ENCODE peak calls at places on chromosomes 3 and 15, in ten cellular contexts. One of them, this sample, is unnamed.

GRCh38 chr3:125010393-125010792 is 45.4 kb downstream of the HEG1 start:
- DNase-seq in adipocyte: no peak
- DNase-seq in right cardiac atrium: no peak
- DNase-seq in A549: no peak
- DNase-seq in GM23338: no peak
- DNase-seq in lower lobe of right lung: no peak
- DNase-seq in IMR-90: no peak
- DNase-seq in hepatocyte: no peak
- DNase-seq in left ventricle myocardium inferior: no peak
- DNase-seq in colonic mucosa: no peak
- DNase-seq in this sample: no peak

GRCh38 chr3:11521167-11521566 is 122.5 kb downstream of the VGLL4 start:
- DNase-seq in GM23338: no peak
- DNase-seq in A549: no peak
- DNase-seq in lower lobe of right lung: no peak
- DNase-seq in colonic mucosa: no peak
- DNase-seq in left ventricle myocardium inferior: no peak
- DNase-seq in hepatocyte: no peak
- DNase-seq in adipocyte: no peak
- DNase-seq in IMR-90: no peak
- DNase-seq in right cardiac atrium: no peak
- DNase-seq in this sample: no peak

GRCh38 chr3:118977671-118978392 is 56.8 kb downstream of the IGSF11 start:
- DNase-seq in lower lobe of right lung: no peak
- DNase-seq in colonic mucosa: no peak
- DNase-seq in right cardiac atrium: no peak
- DNase-seq in adipocyte: no peak
- DNase-seq in hepatocyte: no peak
- DNase-seq in left ventricle myocardium inferior: no peak
- DNase-seq in A549: no peak
- DNase-seq in IMR-90: no peak
- DNase-seq in GM23338: no peak
- DNase-seq in this sample: no peak

GRCh38 chr3:151468284-151468917 is 7.5 kb upstream of the IGSF10 start:
- DNase-seq in hepatocyte: peak; percentile 82
- DNase-seq in colonic mucosa: peak; percentile 61
- DNase-seq in GM23338: peak; percentile 94
- DNase-seq in left ventricle myocardium inferior: no peak
- DNase-seq in A549: peak; percentile 74
- DNase-seq in right cardiac atrium: no peak
- DNase-seq in IMR-90: peak; percentile 62
- DNase-seq in lower lobe of right lung: no peak
- DNase-seq in adipocyte: peak; percentile 83
- DNase-seq in this sample: peak; percentile 39

GRCh38 chr3:58996730-58997129 is 53.1 kb downstream of the CFAP20DC start:
- DNase-seq in IMR-90: no peak
- DNase-seq in GM23338: peak; percentile 12
- DNase-seq in lower lobe of right lung: no peak
- DNase-seq in hepatocyte: no peak
- DNase-seq in A549: no peak
- DNase-seq in left ventricle myocardium inferior: no peak
- DNase-seq in right cardiac atrium: no peak
- DNase-seq in colonic mucosa: no peak
- DNase-seq in adipocyte: no peak
- DNase-seq in this sample: no peak

GRCh38 chr15:42788725-42789124 is 51.8 kb upstream of the CDAN1 start:
- DNase-seq in IMR-90: no peak
- DNase-seq in A549: no peak
- DNase-seq in left ventricle myocardium inferior: no peak
- DNase-seq in hepatocyte: no peak
- DNase-seq in lower lobe of right lung: no peak
- DNase-seq in right cardiac atrium: no peak
- DNase-seq in colonic mucosa: no peak
- DNase-seq in adipocyte: no peak
- DNase-seq in GM23338: no peak
- DNase-seq in this sample: no peak

GRCh38 chr3:71102111-71103039 is 481.2 kb downstream of the FOXP1 start:
- DNase-seq in colonic mucosa: no peak
- DNase-seq in hepatocyte: peak; percentile 44
- DNase-seq in right cardiac atrium: no peak
- DNase-seq in A549: peak; percentile 71
- DNase-seq in left ventricle myocardium inferior: no peak
- DNase-seq in adipocyte: peak; percentile 96
- DNase-seq in IMR-90: peak; percentile 99
- DNase-seq in lower lobe of right lung: no peak
- DNase-seq in GM23338: no peak
- DNase-seq in this sample: no peak

GRCh38 chr3:153087595-153088566 is 74.1 kb upstream of the RAP2B start:
- DNase-seq in colonic mucosa: no peak
- DNase-seq in adipocyte: peak; percentile 53
- DNase-seq in hepatocyte: no peak
- DNase-seq in lower lobe of right lung: no peak
- DNase-seq in IMR-90: peak; percentile 89
- DNase-seq in GM23338: no peak
- DNase-seq in left ventricle myocardium inferior: peak; percentile 32
- DNase-seq in right cardiac atrium: no peak
- DNase-seq in A549: no peak
- DNase-seq in this sample: no peak

GRCh38 chr3:105253225-105253624 is 113.5 kb upstream of the ALCAM start:
- DNase-seq in lower lobe of right lung: no peak
- DNase-seq in IMR-90: no peak
- DNase-seq in colonic mucosa: no peak
- DNase-seq in hepatocyte: no peak
- DNase-seq in left ventricle myocardium inferior: no peak
- DNase-seq in A549: no peak
- DNase-seq in GM23338: no peak
- DNase-seq in right cardiac atrium: no peak
- DNase-seq in adipocyte: no peak
- DNase-seq in this sample: no peak

GRCh38 chr3:94004301-94004910 is 24.0 kb downstream of the STX19 start:
- DNase-seq in adipocyte: peak; percentile 87
- DNase-seq in IMR-90: peak; percentile 82
- DNase-seq in right cardiac atrium: no peak
- DNase-seq in colonic mucosa: no peak
- DNase-seq in GM23338: peak; percentile 61
- DNase-seq in left ventricle myocardium inferior: no peak
- DNase-seq in hepatocyte: peak; percentile 63
- DNase-seq in A549: peak; percentile 62
- DNase-seq in lower lobe of right lung: no peak
- DNase-seq in this sample: no peak
- H3K4me3 ChIP-seq in adipocyte: peak overlapping the region; percentile 78
- H3K4me3 ChIP-seq in IMR-90: no peak overlapping the region
- H3K4me3 ChIP-seq in right cardiac atrium: peak overlapping the region; percentile 50
- H3K4me3 ChIP-seq in colonic mucosa: no peak overlapping the region
- H3K4me3 ChIP-seq in GM23338: no peak overlapping the region
- H3K4me3 ChIP-seq in left ventricle myocardium inferior: peak overlapping the region; percentile 56
- H3K4me3 ChIP-seq in hepatocyte: no peak overlapping the region
- H3K4me3 ChIP-seq in A549: no peak overlapping the region
- H3K4me3 ChIP-seq in lower lobe of right lung: peak overlapping the region; percentile 31
- H3K4me3 ChIP-seq in this sample: no peak overlapping the region

DNA sequence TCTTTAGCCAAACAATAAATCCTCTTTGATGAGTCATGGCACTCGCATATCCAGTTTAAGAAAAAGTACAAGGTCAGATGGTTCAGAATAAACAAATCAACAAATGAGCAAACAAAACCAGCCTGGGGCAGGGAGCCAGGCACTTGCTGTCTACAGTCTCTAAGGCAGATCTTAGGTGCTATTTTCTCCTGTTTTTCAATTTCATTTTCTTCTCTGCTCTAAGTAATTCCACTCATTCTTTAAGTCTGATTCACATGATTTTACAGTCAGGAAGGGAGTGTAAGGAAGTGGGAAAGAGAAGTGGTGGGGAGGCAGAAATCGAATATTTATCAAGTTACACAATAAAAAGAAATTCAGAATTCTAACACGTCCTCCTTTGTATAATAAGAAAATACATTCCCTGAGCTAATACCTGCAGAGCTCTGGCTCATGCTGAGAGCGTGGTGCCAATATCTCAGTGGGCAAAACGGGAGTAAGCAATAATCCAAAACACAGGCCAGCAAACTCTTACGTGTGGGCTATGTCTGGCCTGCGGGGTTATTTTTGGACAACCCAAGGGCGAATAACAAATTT is 298.6 kb downstream of the ADAMTS17 start:
- DNase-seq in lower lobe of right lung: no peak
- DNase-seq in IMR-90: peak; percentile 57
- DNase-seq in right cardiac atrium: no peak
- DNase-seq in GM23338: no peak
- DNase-seq in A549: peak; percentile 42
- DNase-seq in colonic mucosa: no peak
- DNase-seq in adipocyte: peak; percentile 13
- DNase-seq in left ventricle myocardium inferior: no peak
- DNase-seq in hepatocyte: peak; percentile 30
- DNase-seq in this sample: no peak
- H3K4me1 ChIP-seq in lower lobe of right lung: peaks cover 10% of the 10 kb centered on the region
- H3K4me1 ChIP-seq in IMR-90: peaks cover 4% of the 10 kb centered on the region
- H3K4me1 ChIP-seq in right cardiac atrium: no peaks in the 10 kb centered on the region
- H3K4me1 ChIP-seq in GM23338: no peaks in the 10 kb centered on the region
- H3K4me1 ChIP-seq in A549: peaks cover 7% of the 10 kb centered on the region
- H3K4me1 ChIP-seq in colonic mucosa: no peaks in the 10 kb centered on the region
- H3K4me1 ChIP-seq in adipocyte: no peaks in the 10 kb centered on the region
- H3K4me1 ChIP-seq in left ventricle myocardium inferior: peaks cover 15% of the 10 kb centered on the region
- H3K4me1 ChIP-seq in hepatocyte: no peaks in the 10 kb centered on the region
- H3K4me1 ChIP-seq in this sample: no peaks in the 10 kb centered on the region

GRCh38 chr3:157532529-157533297 is 29.5 kb upstream of the VEPH1 start:
- DNase-seq in right cardiac atrium: no peak
- DNase-seq in left ventricle myocardium inferior: no peak
- DNase-seq in hepatocyte: peak; percentile 87
- DNase-seq in A549: peak; percentile 64
- DNase-seq in GM23338: peak; percentile 95
- DNase-seq in adipocyte: peak; percentile 97
- DNase-seq in colonic mucosa: peak; percentile 38
- DNase-seq in IMR-90: peak; percentile 92
- DNase-seq in lower lobe of right lung: no peak
- DNase-seq in this sample: no peak
- H3K4me3 ChIP-seq in right cardiac atrium: no peak overlapping the region
- H3K4me3 ChIP-seq in left ventricle myocardium inferior: no peak overlapping the region
- H3K4me3 ChIP-seq in hepatocyte: no peak overlapping the region
- H3K4me3 ChIP-seq in A549: no peak overlapping the region
- H3K4me3 ChIP-seq in GM23338: no peak overlapping the region
- H3K4me3 ChIP-seq in adipocyte: peak overlapping the region; percentile 63
- H3K4me3 ChIP-seq in colonic mucosa: no peak overlapping the region
- H3K4me3 ChIP-seq in IMR-90: peak overlapping the region; percentile 27
- H3K4me3 ChIP-seq in lower lobe of right lung: no peak overlapping the region
- H3K4me3 ChIP-seq in this sample: no peak overlapping the region

GRCh38 chr15:74429784-74430141 is 4.0 kb downstream of the SEMA7A start:
- DNase-seq in left ventricle myocardium inferior: no peak
- DNase-seq in right cardiac atrium: no peak
- DNase-seq in IMR-90: no peak
- DNase-seq in adipocyte: no peak
- DNase-seq in colonic mucosa: no peak
- DNase-seq in lower lobe of right lung: no peak
- DNase-seq in A549: no peak
- DNase-seq in GM23338: no peak
- DNase-seq in hepatocyte: no peak
- DNase-seq in this sample: no peak

GRCh38 chr15:74428970-74429783 is 4.6 kb downstream of the SEMA7A start:
- DNase-seq in colonic mucosa: no peak
- DNase-seq in lower lobe of right lung: no peak
- DNase-seq in GM23338: no peak
- DNase-seq in left ventricle myocardium inferior: no peak
- DNase-seq in A549: no peak
- DNase-seq in right cardiac atrium: peak; percentile 46
- DNase-seq in adipocyte: no peak
- DNase-seq in IMR-90: no peak
- DNase-seq in hepatocyte: no peak
- DNase-seq in this sample: no peak

GRCh38 chr15:74426404-74427281 is 7.1 kb downstream of the SEMA7A start:
- DNase-seq in colonic mucosa: no peak
- DNase-seq in hepatocyte: no peak
- DNase-seq in lower lobe of right lung: no peak
- DNase-seq in right cardiac atrium: peak; percentile 38
- DNase-seq in left ventricle myocardium inferior: no peak
- DNase-seq in A549: no peak
- DNase-seq in adipocyte: no peak
- DNase-seq in GM23338: no peak
- DNase-seq in IMR-90: no peak
- DNase-seq in this sample: no peak

GRCh38 chr15:74427607-74428441 is 5.9 kb downstream of the SEMA7A start:
- DNase-seq in adipocyte: no peak
- DNase-seq in lower lobe of right lung: no peak
- DNase-seq in hepatocyte: no peak
- DNase-seq in GM23338: no peak
- DNase-seq in left ventricle myocardium inferior: no peak
- DNase-seq in right cardiac atrium: peak; percentile 35
- DNase-seq in IMR-90: no peak
- DNase-seq in colonic mucosa: no peak
- DNase-seq in A549: no peak
- DNase-seq in this sample: no peak

DNA sequence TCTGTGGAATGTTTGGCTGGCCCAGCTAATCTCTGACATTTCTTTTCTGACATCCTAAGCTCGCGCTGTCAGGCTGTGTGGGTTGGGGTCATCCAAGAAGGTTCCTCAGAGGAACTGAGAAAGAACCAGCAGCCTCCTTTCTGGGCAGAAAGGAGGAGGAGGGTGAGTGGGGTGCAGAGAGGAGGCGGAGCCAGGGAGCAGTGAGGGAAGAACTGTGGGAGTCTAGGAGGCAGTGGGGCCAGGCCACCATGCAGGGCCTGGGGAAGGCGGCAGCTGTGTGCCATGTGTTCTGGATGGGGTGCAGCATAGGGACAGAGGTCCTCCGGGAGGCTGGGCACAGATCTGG is 5.3 kb downstream of the SEMA7A start:
- DNase-seq in right cardiac atrium: peak; percentile 54
- DNase-seq in left ventricle myocardium inferior: no peak
- DNase-seq in hepatocyte: no peak
- DNase-seq in adipocyte: no peak
- DNase-seq in A549: no peak
- DNase-seq in colonic mucosa: no peak
- DNase-seq in IMR-90: no peak
- DNase-seq in GM23338: no peak
- DNase-seq in lower lobe of right lung: no peak
- DNase-seq in this sample: no peak
- H3K4me1 ChIP-seq in right cardiac atrium: no peaks in the 10 kb centered on the region
- H3K4me1 ChIP-seq in left ventricle myocardium inferior: peaks cover 21% of the 10 kb centered on the region
- H3K4me1 ChIP-seq in hepatocyte: peaks cover 7% of the 10 kb centered on the region
- H3K4me1 ChIP-seq in adipocyte: peaks cover 31% of the 10 kb centered on the region
- H3K4me1 ChIP-seq in A549: peaks cover 11% of the 10 kb centered on the region
- H3K4me1 ChIP-seq in colonic mucosa: peaks cover 3% of the 10 kb centered on the region
- H3K4me1 ChIP-seq in IMR-90: peaks cover 25% of the 10 kb centered on the region
- H3K4me1 ChIP-seq in GM23338: peaks cover 15% of the 10 kb centered on the region
- H3K4me1 ChIP-seq in lower lobe of right lung: peaks cover 20% of the 10 kb centered on the region
- H3K4me1 ChIP-seq in this sample: no peaks in the 10 kb centered on the region

DNA sequence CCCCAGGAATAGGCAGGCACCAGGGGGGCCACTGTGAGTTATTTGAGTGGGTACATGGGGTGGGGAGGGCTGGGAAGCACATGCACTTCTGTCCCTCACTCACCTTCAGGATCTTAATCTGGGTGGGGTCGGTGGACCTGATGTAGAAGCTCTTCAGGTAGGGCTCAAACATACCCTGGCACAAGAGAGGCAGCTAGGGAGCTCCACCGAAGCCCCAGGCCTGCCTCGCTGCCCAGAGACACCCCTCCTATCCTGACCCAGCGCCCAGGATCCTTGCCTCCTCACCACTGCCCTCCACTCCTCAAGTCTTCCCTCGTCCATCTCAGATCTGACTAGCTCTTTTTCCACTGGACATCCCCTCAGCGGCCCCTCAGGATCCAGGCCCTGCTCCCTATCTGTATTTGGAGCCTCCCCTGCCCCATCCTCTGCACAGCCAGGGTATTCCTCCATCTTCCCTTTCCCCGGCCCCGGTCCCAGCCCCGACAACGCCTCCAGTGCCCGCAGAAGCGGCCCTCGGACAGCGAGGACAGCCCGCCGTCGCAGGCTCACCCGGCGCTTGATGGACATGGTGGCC is 30.0 kb downstream of the AP3B2 start:
- DNase-seq in colonic mucosa: no peak
- DNase-seq in left ventricle myocardium inferior: no peak
- DNase-seq in IMR-90: no peak
- DNase-seq in hepatocyte: no peak
- DNase-seq in lower lobe of right lung: no peak
- DNase-seq in adipocyte: no peak
- DNase-seq in right cardiac atrium: no peak
- DNase-seq in GM23338: peak; percentile 70
- DNase-seq in A549: no peak
- DNase-seq in this sample: no peak
- H3K4me3 ChIP-seq in colonic mucosa: peak overlapping the region; percentile 43
- H3K4me3 ChIP-seq in left ventricle myocardium inferior: peak overlapping the region; percentile 51
- H3K4me3 ChIP-seq in IMR-90: no peak overlapping the region
- H3K4me3 ChIP-seq in hepatocyte: peak overlapping the region; percentile 52
- H3K4me3 ChIP-seq in lower lobe of right lung: peak overlapping the region; percentile 59
- H3K4me3 ChIP-seq in adipocyte: no peak overlapping the region
- H3K4me3 ChIP-seq in right cardiac atrium: no peak overlapping the region
- H3K4me3 ChIP-seq in GM23338: peak overlapping the region; percentile 92
- H3K4me3 ChIP-seq in A549: peak overlapping the region; percentile 61
- H3K4me3 ChIP-seq in this sample: no peak overlapping the region